ENCODE peak calls at places on chromosomes 2 and 18, in five cellular contexts. One of them, this sample, is unnamed. For H3K27me3, the result is how much of the 10 kb centered on the place peaks cover.

GRCh38 chr2:64090264-64090663 is 54.0 kb downstream of the PELI1 start:
- DNase-seq in hepatocyte: no peak
- DNase-seq in left ventricle myocardium inferior: no peak
- DNase-seq in SJSA1: no peak
- DNase-seq in right lobe of liver: no peak
- DNase-seq in this sample: no peak

GRCh38 chr2:85536479-85536878 is 2.5 kb upstream of the MAT2A start:
- DNase-seq in hepatocyte: peak
- DNase-seq in left ventricle myocardium inferior: no peak
- DNase-seq in SJSA1: peak
- DNase-seq in right lobe of liver: no peak
- DNase-seq in this sample: no peak

GRCh38 chr2:15748736-15749323 is 157.2 kb downstream of the DDX1 start:
- DNase-seq in hepatocyte: peak
- DNase-seq in left ventricle myocardium inferior: no peak
- DNase-seq in SJSA1: no peak
- DNase-seq in right lobe of liver: no peak
- DNase-seq in this sample: no peak

GRCh38 chr2:206257345-206257744 is 17.1 kb upstream of the ZDBF2 start:
- DNase-seq in hepatocyte: no peak
- DNase-seq in left ventricle myocardium inferior: no peak
- DNase-seq in SJSA1: no peak
- DNase-seq in right lobe of liver: no peak
- DNase-seq in this sample: no peak

GRCh38 chr18:3012920-3013810 is at the start of gene LPIN2:
- DNase-seq in hepatocyte: peak
- DNase-seq in left ventricle myocardium inferior: peak
- DNase-seq in SJSA1: peak
- DNase-seq in right lobe of liver: peak
- DNase-seq in this sample: peak

GRCh38 chr18:65975536-65975935 is 224.7 kb downstream of the CDH7 start:
- DNase-seq in hepatocyte: no peak
- DNase-seq in left ventricle myocardium inferior: no peak
- DNase-seq in SJSA1: no peak
- DNase-seq in right lobe of liver: no peak
- DNase-seq in this sample: no peak

GRCh38 chr2:69021027-69021426 is 8.0 kb downstream of the ANTXR1 start:
- DNase-seq in hepatocyte: no peak
- DNase-seq in left ventricle myocardium inferior: no peak
- DNase-seq in SJSA1: no peak
- DNase-seq in right lobe of liver: no peak
- DNase-seq in this sample: no peak

GRCh38 chr18:48539406-48540328 is 836 bp downstream of the CTIF start:
- DNase-seq in hepatocyte: peak
- DNase-seq in left ventricle myocardium inferior: peak
- DNase-seq in SJSA1: peak
- DNase-seq in right lobe of liver: peak
- DNase-seq in this sample: peak

GRCh38 chr2:68653538-68653982 is 10.2 kb downstream of the PROKR1 start:
- DNase-seq in hepatocyte: peak
- DNase-seq in left ventricle myocardium inferior: no peak
- DNase-seq in SJSA1: peak
- DNase-seq in right lobe of liver: peak
- DNase-seq in this sample: no peak

GRCh38 chr2:197011777-197012641 is 85.5 kb upstream of the PGAP1 start:
- DNase-seq in hepatocyte: peak
- DNase-seq in left ventricle myocardium inferior: no peak
- DNase-seq in SJSA1: no peak
- DNase-seq in right lobe of liver: no peak
- DNase-seq in this sample: no peak

GRCh38 chr18:12656671-12657047 is 1.2 kb downstream of the SPIRE1 start:
- DNase-seq in hepatocyte: no peak
- DNase-seq in left ventricle myocardium inferior: no peak
- DNase-seq in SJSA1: no peak
- DNase-seq in right lobe of liver: no peak
- DNase-seq in this sample: no peak

GRCh38 chr2:215793747-215794595 is 219.4 kb downstream of the MREG start:
- DNase-seq in hepatocyte: peak
- DNase-seq in left ventricle myocardium inferior: no peak
- DNase-seq in SJSA1: peak
- DNase-seq in right lobe of liver: no peak
- DNase-seq in this sample: no peak

GRCh38 chr18:8517276-8517675 is 92.0 kb upstream of the RAB12 start:
- DNase-seq in hepatocyte: no peak
- DNase-seq in left ventricle myocardium inferior: no peak
- DNase-seq in SJSA1: no peak
- DNase-seq in right lobe of liver: no peak
- DNase-seq in this sample: no peak

GRCh38 chr2:217655656-217656055 is 347.1 kb downstream of the TNS1 start:
- DNase-seq in hepatocyte: no peak
- DNase-seq in left ventricle myocardium inferior: no peak
- DNase-seq in SJSA1: no peak
- DNase-seq in right lobe of liver: no peak
- DNase-seq in this sample: no peak

GRCh38 chr2:217660423-217660822 is 342.4 kb downstream of the TNS1 start:
- DNase-seq in hepatocyte: no peak
- DNase-seq in left ventricle myocardium inferior: no peak
- DNase-seq in SJSA1: no peak
- DNase-seq in right lobe of liver: no peak
- DNase-seq in this sample: no peak

GRCh38 chr2:217656366-217656765 is 346.4 kb downstream of the TNS1 start:
- DNase-seq in hepatocyte: no peak
- DNase-seq in left ventricle myocardium inferior: no peak
- DNase-seq in SJSA1: no peak
- DNase-seq in right lobe of liver: no peak
- DNase-seq in this sample: no peak

GRCh38 chr2:217654173-217654572 is 348.6 kb downstream of the TNS1 start:
- DNase-seq in hepatocyte: no peak
- DNase-seq in left ventricle myocardium inferior: no peak
- DNase-seq in SJSA1: no peak
- DNase-seq in right lobe of liver: no peak
- DNase-seq in this sample: no peak

DNA sequence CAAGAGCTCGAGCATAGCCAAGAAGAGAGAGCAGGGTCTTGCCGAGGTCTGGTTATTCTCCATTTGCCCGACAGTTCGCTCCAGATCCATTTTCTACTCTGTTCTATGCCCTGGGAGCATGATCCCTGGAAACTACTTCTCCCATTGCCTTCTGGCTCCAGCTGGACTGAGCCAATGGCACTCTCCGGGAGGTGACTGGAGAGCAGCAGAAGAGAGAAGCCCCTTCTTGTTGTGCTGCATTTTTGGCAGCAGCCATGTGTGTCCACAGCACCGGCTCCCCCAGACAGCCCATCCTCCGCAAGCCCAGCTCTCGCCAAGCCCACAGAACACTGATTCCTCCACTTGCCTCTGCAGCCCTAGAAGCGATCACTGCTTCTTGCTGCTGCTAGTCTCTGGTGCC is 345.5 kb downstream of the TNS1 start:
- DNase-seq in hepatocyte: no peak
- DNase-seq in left ventricle myocardium inferior: no peak
- DNase-seq in SJSA1: no peak
- DNase-seq in right lobe of liver: no peak
- DNase-seq in this sample: no peak
- H3K27me3 ChIP-seq in hepatocyte: under half
- H3K27me3 ChIP-seq in left ventricle myocardium inferior: under half
- H3K27me3 ChIP-seq in SJSA1: under half
- H3K27me3 ChIP-seq in right lobe of liver: under half
- H3K27me3 ChIP-seq in this sample: under half

GRCh38 chr2:43421194-43421593 is 174.6 kb downstream of the THADA start:
- DNase-seq in hepatocyte: no peak
- DNase-seq in left ventricle myocardium inferior: no peak
- DNase-seq in SJSA1: no peak
- DNase-seq in right lobe of liver: no peak
- DNase-seq in this sample: no peak

GRCh38 chr2:43417296-43417695 is 178.5 kb downstream of the THADA start:
- DNase-seq in hepatocyte: no peak
- DNase-seq in left ventricle myocardium inferior: no peak
- DNase-seq in SJSA1: no peak
- DNase-seq in right lobe of liver: no peak
- DNase-seq in this sample: no peak

GRCh38 chr2:43419886-43420285 is 176.0 kb downstream of the THADA start:
- DNase-seq in hepatocyte: no peak
- DNase-seq in left ventricle myocardium inferior: no peak
- DNase-seq in SJSA1: no peak
- DNase-seq in right lobe of liver: no peak
- DNase-seq in this sample: no peak

GRCh38 chr2:43420310-43420903 is 175.4 kb downstream of the THADA start:
- DNase-seq in hepatocyte: no peak
- DNase-seq in left ventricle myocardium inferior: no peak
- DNase-seq in SJSA1: no peak
- DNase-seq in right lobe of liver: no peak
- DNase-seq in this sample: no peak

DNA sequence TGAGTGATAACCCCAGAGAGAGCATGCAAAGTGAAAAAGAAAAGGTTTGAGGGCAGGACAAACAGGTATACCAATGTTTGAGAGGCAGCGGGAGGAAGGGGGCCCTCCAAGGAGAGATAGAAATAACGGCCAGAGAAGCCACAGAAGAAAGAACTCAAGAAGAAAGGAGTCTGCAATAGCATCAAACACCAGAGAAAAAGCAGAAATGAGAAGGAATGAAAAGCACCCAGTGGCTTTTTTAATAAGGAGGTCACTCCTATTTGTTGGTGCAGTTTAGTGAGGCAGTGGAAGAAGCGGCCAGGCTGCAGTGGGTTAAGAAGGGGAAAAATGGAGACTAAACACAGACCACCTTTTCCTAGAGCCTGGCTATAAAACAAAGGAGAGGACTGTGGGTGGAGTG is 177.2 kb downstream of the THADA start:
- DNase-seq in hepatocyte: no peak
- DNase-seq in left ventricle myocardium inferior: no peak
- DNase-seq in SJSA1: no peak
- DNase-seq in right lobe of liver: no peak
- DNase-seq in this sample: no peak
- H3K27me3 ChIP-seq in hepatocyte: under half
- H3K27me3 ChIP-seq in left ventricle myocardium inferior: under half
- H3K27me3 ChIP-seq in SJSA1: under half
- H3K27me3 ChIP-seq in right lobe of liver: under half
- H3K27me3 ChIP-seq in this sample: under half

GRCh38 chr2:104429978-104430740 is 423.8 kb upstream of the POU3F3 start:
- DNase-seq in hepatocyte: no peak
- DNase-seq in left ventricle myocardium inferior: no peak
- DNase-seq in SJSA1: no peak
- DNase-seq in right lobe of liver: no peak
- DNase-seq in this sample: no peak
- H3K27me3 ChIP-seq in hepatocyte: under half
- H3K27me3 ChIP-seq in left ventricle myocardium inferior: under half
- H3K27me3 ChIP-seq in SJSA1: under half
- H3K27me3 ChIP-seq in right lobe of liver: under half
- H3K27me3 ChIP-seq in this sample: under half

GRCh38 chr2:151289972-151290335 is 486 bp upstream of the NMI start:
- DNase-seq in hepatocyte: peak
- DNase-seq in left ventricle myocardium inferior: peak
- DNase-seq in SJSA1: no peak
- DNase-seq in right lobe of liver: no peak
- DNase-seq in this sample: no peak

GRCh38 chr2:151291224-151291623 is 1.8 kb upstream of the NMI start:
- DNase-seq in hepatocyte: no peak
- DNase-seq in left ventricle myocardium inferior: no peak
- DNase-seq in SJSA1: no peak
- DNase-seq in right lobe of liver: no peak
- DNase-seq in this sample: no peak

GRCh38 chr2:151292546-151292945 is 3.1 kb upstream of the NMI start:
- DNase-seq in hepatocyte: no peak
- DNase-seq in left ventricle myocardium inferior: no peak
- DNase-seq in SJSA1: no peak
- DNase-seq in right lobe of liver: no peak
- DNase-seq in this sample: no peak

GRCh38 chr2:151290467-151290866 is 999 bp upstream of the NMI start:
- DNase-seq in hepatocyte: no peak
- DNase-seq in left ventricle myocardium inferior: no peak
- DNase-seq in SJSA1: no peak
- DNase-seq in right lobe of liver: no peak
- DNase-seq in this sample: no peak

DNA sequence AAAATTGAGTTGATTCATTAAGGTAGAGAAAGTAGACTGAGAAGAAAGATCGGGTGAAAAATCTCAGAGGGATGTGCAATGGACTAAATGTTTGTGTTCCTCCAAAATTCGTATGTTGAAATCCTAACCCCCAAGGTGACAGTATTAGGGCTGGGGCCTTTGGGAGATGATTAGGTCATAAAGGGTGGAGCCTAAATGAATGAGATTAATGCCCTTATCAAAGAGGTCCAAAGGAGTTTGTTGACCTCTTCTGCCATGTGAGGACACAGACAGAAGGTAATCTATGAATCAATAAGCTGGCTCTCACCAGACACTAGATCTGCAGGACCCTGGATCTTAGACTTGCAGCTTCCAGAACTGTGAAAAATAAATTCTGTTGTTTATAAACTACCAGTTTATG is 2.7 kb upstream of the NMI start:
- DNase-seq in hepatocyte: no peak
- DNase-seq in left ventricle myocardium inferior: no peak
- DNase-seq in SJSA1: no peak
- DNase-seq in right lobe of liver: no peak
- DNase-seq in this sample: no peak
- H3K27me3 ChIP-seq in hepatocyte: under half
- H3K27me3 ChIP-seq in left ventricle myocardium inferior: under half
- H3K27me3 ChIP-seq in SJSA1: under half
- H3K27me3 ChIP-seq in right lobe of liver: under half
- H3K27me3 ChIP-seq in this sample: under half

GRCh38 chr2:111705206-111705605 is 178.8 kb downstream of the ANAPC1 start:
- DNase-seq in hepatocyte: no peak
- DNase-seq in left ventricle myocardium inferior: no peak
- DNase-seq in SJSA1: no peak
- DNase-seq in right lobe of liver: no peak
- DNase-seq in this sample: no peak
- H3K27me3 ChIP-seq in hepatocyte: under half
- H3K27me3 ChIP-seq in left ventricle myocardium inferior: under half
- H3K27me3 ChIP-seq in SJSA1: under half
- H3K27me3 ChIP-seq in right lobe of liver: under half
- H3K27me3 ChIP-seq in this sample: under half

GRCh38 chr2:27921424-27921823 is 30.9 kb downstream of the BABAM2 start:
- DNase-seq in hepatocyte: no peak
- DNase-seq in left ventricle myocardium inferior: no peak
- DNase-seq in SJSA1: no peak
- DNase-seq in right lobe of liver: no peak
- DNase-seq in this sample: no peak
- H3K27me3 ChIP-seq in hepatocyte: under half
- H3K27me3 ChIP-seq in left ventricle myocardium inferior: under half
- H3K27me3 ChIP-seq in SJSA1: under half
- H3K27me3 ChIP-seq in right lobe of liver: under half
- H3K27me3 ChIP-seq in this sample: under half

DNA sequence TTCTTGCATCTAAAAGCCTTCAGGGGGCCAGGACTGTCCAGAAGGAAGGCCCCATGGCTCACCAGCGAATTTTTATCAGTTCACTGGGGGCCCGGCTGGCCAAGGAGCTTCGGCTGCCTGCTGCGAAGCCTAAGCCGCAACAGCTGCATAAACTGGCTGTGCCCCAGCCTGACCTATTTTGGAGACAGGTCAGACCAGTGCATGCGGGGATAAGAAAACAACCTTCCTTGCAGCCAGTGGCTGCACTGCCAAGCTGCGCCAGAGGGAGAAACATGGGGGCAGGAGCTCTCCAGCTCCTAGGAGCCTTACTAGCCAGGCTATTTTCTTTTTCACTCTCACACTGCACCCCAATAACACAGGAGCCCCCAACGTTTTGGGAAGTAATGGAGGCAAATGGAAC is 15.2 kb downstream of the PAX3 start:
- DNase-seq in hepatocyte: no peak
- DNase-seq in left ventricle myocardium inferior: no peak
- DNase-seq in SJSA1: no peak
- DNase-seq in right lobe of liver: no peak
- DNase-seq in this sample: no peak
- H3K27me3 ChIP-seq in hepatocyte: half or more
- H3K27me3 ChIP-seq in left ventricle myocardium inferior: half or more
- H3K27me3 ChIP-seq in SJSA1: under half
- H3K27me3 ChIP-seq in right lobe of liver: under half
- H3K27me3 ChIP-seq in this sample: under half

GRCh38 chr2:60534034-60534393 is 19.4 kb downstream of the BCL11A start:
- DNase-seq in hepatocyte: no peak
- DNase-seq in left ventricle myocardium inferior: no peak
- DNase-seq in SJSA1: no peak
- DNase-seq in right lobe of liver: no peak
- DNase-seq in this sample: no peak
- H3K27me3 ChIP-seq in hepatocyte: under half
- H3K27me3 ChIP-seq in left ventricle myocardium inferior: half or more
- H3K27me3 ChIP-seq in SJSA1: under half
- H3K27me3 ChIP-seq in right lobe of liver: under half
- H3K27me3 ChIP-seq in this sample: under half